ENCODE peak calls at places on chromosome 11, in seven cellular contexts. Q is HepG2, A is K562, N is H1, E is SK-N-SH, U is GM12892, Y is GM12878. O is an unnamed sample.

GRCh38 chr11:100805509-100806199 is 118.6 kb downstream of the ARHGAP42 start:
- DNase-seq in Q (no peak), A (no peak), N (no peak), E (no peak), U (no peak), Y (no peak), O (no peak)

GRCh38 chr11:1371377-1371776 is 18.4 kb upstream of the BRSK2 start:
- DNase-seq in Q (no peak), A (no peak), N (no peak), E (peak), U (no peak), Y (no peak), O (no peak)

GRCh38 chr11:575324-575995 is 810 bp upstream of the PHRF1 start:
- DNase-seq in Q (peak), A (peak), N (no peak), E (no peak), U (peak), Y (no peak), O (no peak)

GRCh38 chr11:68843703-68844312 is 2.1 kb upstream of the CPT1A start:
- DNase-seq in Q (peak), A (no peak), N (peak), E (no peak), U (peak), Y (no peak), O (peak)

GRCh38 chr11:118789501-118790356 is 1.2 kb downstream of the DDX6 start:
- DNase-seq in Q (no peak), A (peak), N (no peak), E (no peak), U (no peak), Y (peak), O (no peak)

GRCh38 chr11:41175304-41175972 is 284.0 kb downstream of the LRRC4C start:
- DNase-seq in Q (no peak), A (no peak), N (no peak), E (no peak), U (no peak), Y (no peak), O (no peak)

GRCh38 chr11:85406316-85406715 is 220.8 kb downstream of the DLG2 start:
- DNase-seq in Q (no peak), A (no peak), N (no peak), E (no peak), U (no peak), Y (no peak), O (no peak)

GRCh38 chr11:81104051-81104450 is 1629.6 kb downstream of the FAM181B start:
- DNase-seq in Q (no peak), A (no peak), N (no peak), E (no peak), U (no peak), Y (no peak), O (no peak)

GRCh38 chr11:112564228-112564955 is 303.7 kb upstream of the PLET1 start:
- DNase-seq in Q (peak), A (no peak), N (no peak), E (no peak), U (no peak), Y (no peak), O (no peak)

GRCh38 chr11:5689551-5689983 is at the start of gene TRIM22:
- DNase-seq in Q (no peak), A (no peak), N (peak), E (no peak), U (peak), Y (peak), O (peak)

GRCh38 chr11:83836883-83837654 is 550.9 kb upstream of the CCDC90B start:
- DNase-seq in Q (peak), A (peak), N (peak), E (peak), U (peak), Y (peak), O (peak)

GRCh38 chr11:90288207-90288821 is 65.5 kb upstream of the CHORDC1 start:
- DNase-seq in Q (peak), A (peak), N (no peak), E (peak), U (peak), Y (no peak), O (peak)

GRCh38 chr11:821513-822371 is 3.0 kb downstream of the PNPLA2 start:
- DNase-seq in Q (no peak), A (no peak), N (no peak), E (no peak), U (no peak), Y (no peak), O (no peak)

GRCh38 chr11:3732671-3733070 is 61.5 kb upstream of the CHRNA10 start:
- DNase-seq in Q (peak), A (no peak), N (no peak), E (no peak), U (no peak), Y (no peak), O (no peak)

GRCh38 chr11:128898580-128899344 is 7.6 kb downstream of the KCNJ5 start:
- DNase-seq in Q (no peak), A (no peak), N (no peak), E (no peak), U (no peak), Y (no peak), O (no peak)

GRCh38 chr11:17673951-17674350 is 45.4 kb upstream of the MYOD1 start:
- DNase-seq in Q (no peak), A (no peak), N (no peak), E (no peak), U (no peak), Y (no peak), O (no peak)

GRCh38 chr11:44453213-44453612 is 112.2 kb upstream of the CD82 start:
- DNase-seq in Q (no peak), A (no peak), N (no peak), E (peak), U (no peak), Y (no peak), O (no peak)

GRCh38 chr11:13280777-13281176 is 3.2 kb downstream of the BMAL1 start:
- DNase-seq in Q (no peak), A (no peak), N (no peak), E (no peak), U (no peak), Y (no peak), O (no peak)

GRCh38 chr11:14018441-14018840 is 55.9 kb downstream of the SPON1 start:
- DNase-seq in Q (no peak), A (no peak), N (no peak), E (no peak), U (no peak), Y (no peak), O (no peak)

GRCh38 chr11:87560352-87560751 is 522.6 kb downstream of the TMEM135 start:
- DNase-seq in Q (no peak), A (no peak), N (no peak), E (no peak), U (no peak), Y (no peak), O (no peak)

GRCh38 chr11:122723106-122723505 is 67.6 kb downstream of the UBASH3B start:
- DNase-seq in Q (no peak), A (no peak), N (no peak), E (no peak), U (no peak), Y (no peak), O (no peak)

GRCh38 chr11:1171223-1171984 is 13.7 kb downstream of the MUC5AC start:
- DNase-seq in Q (no peak), A (no peak), N (no peak), E (no peak), U (no peak), Y (no peak), O (no peak)

GRCh38 chr11:121112498-121113455 is 11.7 kb downstream of the TECTA start:
- DNase-seq in Q (peak), A (peak), N (peak), E (peak), U (peak), Y (no peak), O (peak)

GRCh38 chr11:130675456-130675855 is 227.0 kb downstream of the ADAMTS15 start:
- DNase-seq in Q (no peak), A (no peak), N (no peak), E (no peak), U (no peak), Y (no peak), O (no peak)

GRCh38 chr11:123321641-123322040 is 108.4 kb upstream of the GRAMD1B start:
- DNase-seq in Q (no peak), A (no peak), N (no peak), E (no peak), U (no peak), Y (no peak), O (no peak)

GRCh38 chr11:128330203-128330602 is 257.2 kb downstream of the ETS1 start:
- DNase-seq in Q (no peak), A (no peak), N (no peak), E (no peak), U (no peak), Y (no peak), O (no peak)

GRCh38 chr11:11931461-11932055 is 76.9 kb downstream of the DKK3 start:
- DNase-seq in Q (peak), A (peak), N (no peak), E (peak), U (no peak), Y (no peak), O (no peak)

GRCh38 chr11:93903989-93904388 is 53.6 kb upstream of the VSTM5 start:
- DNase-seq in Q (no peak), A (no peak), N (no peak), E (no peak), U (no peak), Y (no peak), O (no peak)

GRCh38 chr11:17692006-17692405 is 27.4 kb upstream of the MYOD1 start:
- DNase-seq in Q (no peak), A (no peak), N (no peak), E (no peak), U (no peak), Y (no peak), O (no peak)

GRCh38 chr11:122230387-122230760 is 114.4 kb upstream of the BLID start:
- DNase-seq in Q (no peak), A (no peak), N (no peak), E (no peak), U (no peak), Y (no peak), O (no peak)

GRCh38 chr11:47766363-47767227 is 546 bp downstream of the FNBP4 start:
- DNase-seq in Q (peak), A (no peak), N (no peak), E (no peak), U (peak), Y (no peak), O (no peak)

GRCh38 chr11:65501530-65502273 is 2.9 kb downstream of the MALAT1 start:
- DNase-seq in Q (no peak), A (peak), N (no peak), E (no peak), U (no peak), Y (no peak), O (no peak)
- TF ChIP-seq TAF1 in Q (peak), A (peak), N (peak), E (peak), U (no peak), Y (no peak), O (peak)

GRCh38 chr11:64407630-64408029 is 48.7 kb downstream of the RPS6KA4 start:
- DNase-seq in Q (no peak), A (no peak), N (no peak), E (no peak), U (no peak), Y (no peak), O (no peak)

GRCh38 chr11:64407221-64407620 is 48.3 kb downstream of the RPS6KA4 start:
- DNase-seq in Q (no peak), A (no peak), N (no peak), E (no peak), U (no peak), Y (no peak), O (no peak)

GRCh38 chr11:64409278-64409677 is 50.3 kb downstream of the RPS6KA4 start:
- DNase-seq in Q (no peak), A (no peak), N (no peak), E (no peak), U (no peak), Y (no peak), O (no peak)

GRCh38 chr11:64410396-64410718 is 51.4 kb downstream of the RPS6KA4 start:
- DNase-seq in Q (no peak), A (no peak), N (no peak), E (no peak), U (no peak), Y (no peak), O (no peak)

DNA sequence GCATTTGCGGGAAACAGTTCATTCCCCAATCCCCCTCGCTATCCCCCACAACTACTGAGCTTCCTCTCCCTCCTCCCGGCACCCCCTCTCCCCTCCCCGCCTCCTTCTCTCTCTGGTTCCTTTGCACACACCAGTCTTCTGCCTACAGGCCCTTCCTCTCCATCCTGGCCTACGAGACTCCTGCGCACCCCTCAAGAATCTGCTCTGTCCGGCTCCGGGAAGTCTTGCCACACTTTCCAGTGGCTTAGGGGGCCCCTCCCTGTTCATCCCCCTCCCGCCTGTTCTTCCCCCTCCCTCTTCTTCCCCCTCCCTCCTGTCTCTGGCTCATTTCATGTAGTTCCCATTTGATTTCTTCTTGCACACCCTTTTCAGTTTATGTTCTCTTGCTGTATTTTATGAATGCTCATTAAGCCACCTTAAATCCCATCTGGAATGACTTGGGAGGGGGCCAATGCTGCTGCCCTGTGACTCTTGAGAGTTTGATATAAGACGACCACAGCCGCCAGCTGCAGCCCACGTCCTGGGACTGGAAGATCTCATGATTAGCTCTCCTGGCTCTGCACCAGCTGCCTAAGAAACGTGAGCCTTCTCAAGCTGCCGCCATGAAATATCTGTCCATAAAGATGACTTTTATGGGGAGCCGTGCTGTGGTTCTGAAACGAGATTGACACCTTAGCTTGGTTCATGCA is 50.9 kb downstream of the RPS6KA4 start:
- DNase-seq in Q (no peak), A (no peak), N (no peak), E (no peak), U (no peak), Y (no peak), O (no peak)
- TF ChIP-seq TAF1 in Q (no peak), A (no peak), N (no peak), E (no peak), U (no peak), Y (no peak), O (no peak)

GRCh38 chr11:133197425-133197824 is 334.9 kb downstream of the OPCML start:
- DNase-seq in Q (no peak), A (no peak), N (no peak), E (no peak), U (no peak), Y (no peak), O (no peak)

GRCh38 chr11:133202816-133203215 is 329.5 kb downstream of the OPCML start:
- DNase-seq in Q (no peak), A (no peak), N (no peak), E (no peak), U (no peak), Y (no peak), O (no peak)

GRCh38 chr11:133198326-133198725 is 334.0 kb downstream of the OPCML start:
- DNase-seq in Q (no peak), A (no peak), N (no peak), E (no peak), U (no peak), Y (no peak), O (no peak)
- TF ChIP-seq TAF1 in Q (no peak), A (no peak), N (no peak), E (no peak), U (no peak), Y (no peak), O (no peak)

DNA sequence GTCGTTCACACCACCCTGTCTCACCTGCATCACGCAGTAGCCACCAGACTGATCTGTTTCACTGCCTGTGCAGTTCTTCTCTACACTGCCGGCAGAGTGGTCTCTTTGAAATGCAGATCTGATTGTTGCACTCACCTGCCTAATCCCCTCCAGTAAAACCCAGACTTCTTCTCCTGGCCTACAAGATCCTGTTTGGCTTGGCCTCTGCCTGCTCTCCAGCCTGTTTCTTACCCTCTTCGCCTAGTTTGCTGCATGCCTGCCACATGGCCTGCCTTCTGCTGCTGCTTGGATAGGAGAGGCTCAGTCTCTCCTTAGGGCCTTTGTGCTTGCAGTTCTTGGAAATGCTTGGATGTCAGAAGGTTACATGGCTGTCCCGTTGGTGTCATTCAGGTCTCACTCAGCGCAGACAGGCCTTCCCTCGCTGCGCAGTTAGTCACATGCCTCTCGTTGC is 42.0 kb downstream of the PACS1 start:
- DNase-seq in Q (no peak), A (no peak), N (no peak), E (no peak), U (no peak), Y (no peak), O (no peak)
- TF ChIP-seq TAF1 in Q (no peak), A (no peak), N (no peak), E (no peak), U (no peak), Y (no peak), O (no peak)

DNA sequence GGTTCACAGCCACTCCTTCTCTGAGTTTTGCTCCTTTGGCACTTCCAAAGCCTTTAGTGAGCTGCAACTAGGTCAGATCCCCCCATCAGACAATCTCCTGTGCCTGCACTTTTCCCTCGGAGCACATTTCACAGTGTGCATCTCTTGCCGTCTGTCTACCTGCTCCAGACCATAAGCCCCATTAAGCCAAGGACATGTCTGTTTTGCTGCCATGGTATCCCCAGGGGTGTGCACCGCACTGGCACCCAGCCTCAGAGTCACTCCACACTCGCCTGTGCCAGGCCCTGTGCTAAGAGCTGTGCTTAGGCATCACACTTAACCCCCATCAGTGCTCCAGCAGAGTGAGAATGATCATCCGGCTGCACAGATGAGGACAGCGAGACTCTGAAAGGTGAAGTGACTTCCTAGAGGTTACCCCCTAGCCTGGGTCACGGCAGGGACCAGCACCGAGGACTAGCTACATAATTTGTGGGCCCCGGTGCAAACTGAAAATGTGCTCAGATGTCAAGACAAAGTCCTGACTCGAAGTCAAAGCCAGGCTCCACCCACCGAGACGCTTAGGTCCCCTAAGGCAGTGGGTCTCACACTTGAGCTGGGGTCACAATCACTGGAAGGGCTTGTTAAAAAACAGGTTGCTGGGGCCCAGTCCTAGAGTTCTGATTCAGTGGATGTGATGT is 33.9 kb downstream of the ARRB1 start:
- DNase-seq in Q (no peak), A (no peak), N (no peak), E (no peak), U (no peak), Y (no peak), O (no peak)
- TF ChIP-seq TAF1 in Q (no peak), A (no peak), N (no peak), E (no peak), U (no peak), Y (no peak), O (no peak)

GRCh38 chr11:58178444-58178843 is 10.4 kb upstream of the OR9Q2 start:
- DNase-seq in Q (no peak), A (no peak), N (no peak), E (no peak), U (no peak), Y (no peak), O (no peak)
- TF ChIP-seq TAF1 in Q (no peak), A (no peak), N (no peak), E (no peak), U (no peak), Y (no peak), O (no peak)

GRCh38 chr11:114162719-114163123 is 103.2 kb downstream of the ZBTB16 start:
- DNase-seq in Q (no peak), A (no peak), N (no peak), E (peak), U (no peak), Y (no peak), O (no peak)
- TF ChIP-seq TAF1 in Q (no peak), A (no peak), N (no peak), E (no peak), U (no peak), Y (no peak), O (no peak)

GRCh38 chr11:20041499-20041898 is 118.8 kb downstream of the DBX1 start:
- DNase-seq in Q (no peak), A (no peak), N (no peak), E (no peak), U (no peak), Y (no peak), O (no peak)

GRCh38 chr11:20045098-20045688 is 115.1 kb downstream of the DBX1 start:
- DNase-seq in Q (no peak), A (no peak), N (no peak), E (peak), U (no peak), Y (no peak), O (no peak)

GRCh38 chr11:20043992-20044391 is 116.3 kb downstream of the DBX1 start:
- DNase-seq in Q (no peak), A (no peak), N (no peak), E (no peak), U (no peak), Y (no peak), O (no peak)

GRCh38 chr11:20042717-20043392 is 117.4 kb downstream of the DBX1 start:
- DNase-seq in Q (no peak), A (no peak), N (no peak), E (no peak), U (no peak), Y (no peak), O (no peak)

DNA sequence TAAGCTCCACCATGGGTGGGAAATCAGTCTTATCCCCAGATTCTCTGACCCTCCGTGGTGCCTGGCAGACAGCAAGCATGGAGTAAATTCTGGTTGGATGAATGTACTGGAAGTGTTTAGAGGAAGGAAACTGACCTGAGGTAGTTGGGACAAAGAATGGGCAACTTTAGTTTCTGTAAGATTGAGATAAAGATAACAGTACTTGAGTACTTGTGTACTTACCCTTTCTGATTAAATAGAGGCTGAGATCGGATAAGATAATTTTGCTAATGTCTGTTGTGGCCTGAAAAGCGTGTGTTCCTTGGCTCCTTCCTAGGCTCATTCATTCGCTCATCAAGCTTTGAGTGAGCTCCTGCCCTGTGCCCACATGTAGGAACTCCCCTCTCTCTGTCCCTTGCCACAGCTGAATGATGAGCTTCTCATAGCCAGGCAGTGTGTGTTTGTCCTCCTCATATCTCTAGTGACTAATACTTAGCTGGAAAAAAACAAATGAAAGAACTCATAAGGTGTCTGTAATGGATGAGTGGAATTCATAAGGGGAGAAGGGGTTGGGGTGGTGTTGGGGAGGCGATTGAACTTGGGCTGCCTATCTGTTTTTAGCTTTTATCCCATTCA is 118.1 kb downstream of the DBX1 start:
- DNase-seq in Q (no peak), A (no peak), N (no peak), E (no peak), U (no peak), Y (no peak), O (no peak)
- TF ChIP-seq TAF1 in Q (no peak), A (no peak), N (no peak), E (no peak), U (no peak), Y (no peak), O (no peak)